ENCODE peak calls at places on chromosomes 1 and 21, in seven cellular contexts. I, X, N, G, Y, T and U are unnamed samples.

GRCh38 chr1:45348609-45348965 is 8.3 kb upstream of the MUTYH start:
- DNase-seq in I (no peak), N (no peak), X (no peak), G (no peak), Y (no peak), T (no peak), U (no peak)

GRCh38 chr1:248802454-248802853 is 23.3 kb downstream of the SH3BP5L start:
- DNase-seq in Y (no peak), T (no peak), I (no peak), X (no peak), G (no peak), N (no peak), U (no peak)

GRCh38 chr1:200535605-200536004 is 84.9 kb downstream of the KIF14 start:
- DNase-seq in X (peak), I (no peak), T (no peak), Y (peak), N (no peak), G (peak), U (peak)

GRCh38 chr1:153400244-153400643 is 9.4 kb upstream of the S100A8 start:
- DNase-seq in Y (no peak), G (no peak), T (no peak), N (peak), I (no peak), X (no peak), U (no peak)

GRCh38 chr1:101259744-101260148 is 22.9 kb downstream of the S1PR1 start:
- DNase-seq in N (no peak), X (no peak), I (no peak), G (no peak), T (no peak), Y (no peak), U (no peak)

GRCh38 chr1:166165661-166166399 is 971 bp downstream of the FAM78B start:
- DNase-seq in Y (peak), I (no peak), X (no peak), N (no peak), T (no peak), G (no peak), U (peak)

GRCh38 chr1:100162881-100163280 is 15.2 kb downstream of the LRRC39 start:
- DNase-seq in I (no peak), N (no peak), Y (no peak), X (no peak), T (no peak), G (no peak), U (no peak)

GRCh38 chr1:98651116-98651625 is 10.3 kb upstream of the SNX7 start:
- DNase-seq in G (no peak), T (no peak), I (no peak), N (no peak), Y (no peak), X (no peak), U (no peak)

GRCh38 chr1:188689542-188689941 is 1788.1 kb downstream of the BRINP3 start:
- DNase-seq in I (no peak), X (peak), N (no peak), G (no peak), Y (no peak), T (no peak), U (no peak)

GRCh38 chr1:174789399-174789798 is 210.3 kb upstream of the CACYBP start:
- DNase-seq in G (no peak), T (peak), N (peak), I (no peak), Y (no peak), X (no peak), U (no peak)

GRCh38 chr1:151062738-151063371 is 2.7 kb downstream of the MLLT11 start:
- DNase-seq in N (peak), T (no peak), I (no peak), Y (no peak), X (no peak), G (no peak), U (peak)

GRCh38 chr1:36084502-36085115 is 715 bp downstream of the TEKT2 start:
- DNase-seq in N (no peak), T (no peak), I (no peak), X (no peak), G (no peak), Y (no peak), U (no peak)

GRCh38 chr1:218498061-218498938 is 153.2 kb downstream of the TGFB2 start:
- DNase-seq in X (no peak), Y (no peak), N (no peak), I (no peak), T (no peak), G (no peak), U (no peak)

GRCh38 chr1:67347688-67348472 is 40.2 kb downstream of the IL12RB2 start:
- DNase-seq in N (peak), X (peak), I (peak), T (no peak), G (peak), Y (peak), U (peak)

GRCh38 chr1:78836736-78837135 is 169.8 kb downstream of the ADGRL4 start:
- DNase-seq in N (no peak), G (no peak), I (no peak), X (no peak), Y (no peak), T (no peak), U (no peak)

GRCh38 chr1:44512313-44512885 is 107.3 kb downstream of the RNF220 start:
- DNase-seq in T (no peak), G (no peak), N (no peak), X (no peak), Y (no peak), I (no peak), U (no peak)

GRCh38 chr21:38139380-38140168 is 117.2 kb upstream of the KCNJ15 start:
- DNase-seq in I (no peak), G (peak), N (no peak), X (no peak), Y (no peak), T (no peak), U (no peak)

GRCh38 chr1:232084584-232085223 is 458.1 kb downstream of the DISC1 start:
- DNase-seq in G (no peak), I (peak), T (no peak), X (no peak), N (no peak), Y (peak), U (no peak)

GRCh38 chr1:33377013-33377412 is 53.9 kb downstream of the PHC2 start:
- DNase-seq in Y (no peak), I (no peak), T (no peak), X (no peak), G (no peak), N (no peak), U (no peak)

GRCh38 chr1:2330035-2330434 is 61.3 kb downstream of the MORN1 start:
- DNase-seq in X (no peak), I (no peak), N (no peak), G (no peak), Y (no peak), T (no peak), U (no peak)

GRCh38 chr1:22491995-22492726 is 40.5 kb downstream of the ZBTB40 start:
- DNase-seq in X (no peak), Y (no peak), I (no peak), T (no peak), G (no peak), N (no peak), U (no peak)

GRCh38 chr1:21931171-21932093 is 5.7 kb downstream of the HSPG2 start:
- DNase-seq in Y (no peak), X (peak), I (no peak), N (no peak), T (no peak), G (peak), U (no peak)

GRCh38 chr1:155968670-155969069 is 9.7 kb downstream of the ARHGEF2 start:
- DNase-seq in Y (no peak), T (no peak), X (no peak), G (no peak), I (no peak), N (no peak), U (peak)

GRCh38 chr1:44945992-44946391 is 40.4 kb downstream of the EIF2B3 start:
- DNase-seq in Y (no peak), I (no peak), N (no peak), X (no peak), T (no peak), G (no peak), U (peak)

GRCh38 chr1:228803421-228803820 is 68.1 kb downstream of the RHOU start:
- DNase-seq in Y (no peak), I (no peak), N (no peak), T (no peak), X (no peak), G (no peak), U (no peak)

GRCh38 chr1:187759934-187760333 is 931.2 kb downstream of the PLA2G4A start:
- DNase-seq in Y (no peak), X (no peak), N (no peak), I (no peak), T (no peak), G (no peak), U (no peak)

GRCh38 chr1:33244143-33244808 is 12.0 kb upstream of the ZNF362 start:
- DNase-seq in N (no peak), X (no peak), Y (no peak), I (no peak), T (no peak), G (peak), U (no peak)

GRCh38 chr1:111551623-111552470 is 48.4 kb upstream of the ADORA3 start:
- DNase-seq in I (no peak), T (no peak), G (no peak), Y (no peak), X (no peak), N (peak), U (no peak)

GRCh38 chr1:111556318-111557037 is 53.0 kb upstream of the ADORA3 start:
- DNase-seq in G (no peak), I (no peak), T (no peak), X (no peak), N (no peak), Y (no peak), U (no peak)

GRCh38 chr1:111552587-111552986 is 49.2 kb upstream of the ADORA3 start:
- DNase-seq in I (no peak), G (no peak), N (no peak), Y (no peak), X (no peak), T (no peak), U (no peak)

GRCh38 chr1:111553199-111553598 is 49.8 kb upstream of the ADORA3 start:
- DNase-seq in X (no peak), Y (no peak), G (no peak), I (no peak), N (no peak), T (no peak), U (no peak)
- TF ChIP-seq YY1 in X (no peak), Y (no peak), G (no peak), I (no peak), N (no peak), T (no peak), U (peak)

GRCh38 chr1:203686091-203686632 is 59.5 kb downstream of the ATP2B4 start:
- DNase-seq in N (no peak), T (no peak), Y (no peak), G (peak), I (no peak), X (no peak), U (peak)
- TF ChIP-seq YY1 in N (no peak), T (no peak), Y (no peak), G (no peak), I (no peak), X (no peak), U (no peak)

GRCh38 chr1:168179411-168180147 is 817 bp downstream of the TIPRL start:
- DNase-seq in X (no peak), I (no peak), Y (no peak), N (peak), G (no peak), T (no peak), U (peak)
- TF ChIP-seq YY1 in X (no peak), I (no peak), Y (no peak), N (no peak), G (no peak), T (no peak), U (peak)

DNA sequence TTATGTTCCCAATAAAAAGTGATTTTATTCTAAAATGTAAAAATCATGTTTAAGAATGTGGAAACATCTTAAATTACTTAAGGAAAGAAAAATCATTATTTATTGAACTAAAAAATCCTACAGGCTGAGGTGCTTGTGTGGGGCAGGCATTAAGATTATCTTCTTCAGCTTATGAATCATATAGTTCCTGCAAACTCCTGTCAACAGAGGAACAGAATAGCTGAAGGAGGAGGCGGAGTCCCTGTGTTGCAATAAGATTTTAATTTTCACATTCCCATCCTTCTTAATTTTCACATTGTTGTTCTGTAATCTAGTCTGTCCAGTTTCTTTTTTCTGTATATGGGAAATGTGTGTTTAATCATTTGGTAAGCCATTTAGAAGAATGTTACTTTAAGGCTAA is 20.6 kb upstream of the OLFML3 start:
- DNase-seq in X (no peak), T (no peak), Y (no peak), N (no peak), I (no peak), G (no peak), U (no peak)
- TF ChIP-seq YY1 in X (no peak), T (no peak), Y (no peak), N (no peak), I (no peak), G (no peak), U (no peak)

DNA sequence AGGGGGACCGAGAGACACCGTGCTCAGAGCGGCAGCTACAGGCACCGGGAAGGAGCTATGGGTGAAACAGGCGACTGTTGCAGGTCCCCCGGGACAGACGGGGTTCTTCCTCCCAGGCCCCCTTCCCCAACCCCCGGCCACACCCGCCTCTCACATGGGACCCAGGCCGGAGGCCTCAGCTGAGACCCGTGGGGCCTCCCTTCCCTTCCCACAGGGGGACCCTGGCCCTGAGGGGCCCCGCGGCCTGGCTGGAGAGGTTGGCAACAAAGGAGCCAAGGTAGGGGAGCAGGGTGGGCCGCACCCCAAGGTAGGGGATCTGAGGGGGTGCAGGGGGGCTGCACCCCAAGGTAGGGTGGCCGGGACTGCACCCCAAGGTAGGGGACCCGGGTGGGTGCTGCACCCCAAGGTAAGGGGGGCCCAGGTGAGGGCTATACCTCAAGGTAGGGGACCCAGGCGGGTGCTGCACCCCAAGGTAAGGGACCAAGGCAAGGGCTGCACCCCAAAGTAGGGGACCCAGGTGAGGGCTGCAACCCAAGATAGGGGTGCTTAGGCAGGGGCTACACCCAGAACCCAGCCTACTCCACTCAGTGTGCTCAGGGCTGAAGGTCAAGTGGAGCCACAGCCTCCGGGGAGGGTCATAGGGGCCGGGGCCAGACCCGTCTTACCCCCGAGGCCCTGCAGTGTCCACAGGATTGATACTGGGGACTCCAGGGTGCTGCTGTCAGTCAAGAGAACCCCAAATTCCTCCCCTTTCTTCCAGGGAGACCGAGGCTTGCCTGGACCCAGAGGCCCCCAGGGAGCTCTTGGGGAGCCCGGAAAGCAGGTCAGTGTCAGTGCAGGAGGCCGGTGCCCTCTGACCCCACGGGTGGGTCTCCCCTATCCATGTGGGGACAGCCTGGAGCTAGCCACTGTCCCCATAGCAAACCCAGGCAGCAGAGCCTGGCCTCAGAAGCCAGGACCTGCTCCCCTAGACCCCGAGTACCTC is 22.7 kb downstream of the COL6A2 start:
- DNase-seq in T (no peak), I (no peak), Y (no peak), N (no peak), G (no peak), X (no peak), U (peak)
- TF ChIP-seq YY1 in T (no peak), I (no peak), Y (no peak), N (no peak), G (no peak), X (no peak), U (no peak)